ENCODE peak calls at places on chromosomes 4 and X, in four cellular contexts. D is GM03348, S is immature natural killer cell, M is astrocyte of the spinal cord. N is an unnamed sample.

GRCh38 chrX:69318651-69319305 is 153.5 kb upstream of the PJA1 start:
- DNase-seq in D (peak), S (no peak), M (no peak), N (no peak)

GRCh38 chr4:71259305-71259704 is 79.5 kb upstream of the SLC4A4 start:
- DNase-seq in D (no peak), S (no peak), M (no peak), N (no peak)

GRCh38 chr4:99324978-99325377 is 3.8 kb upstream of the ADH1B start:
- DNase-seq in D (peak), S (no peak), M (peak), N (peak)

GRCh38 chr4:176150283-176150682 is 45.1 kb downstream of the SPATA4 start:
- DNase-seq in D (peak), S (no peak), M (peak), N (peak)

GRCh38 chrX:134925551-134925950 is 65.2 kb upstream of the SMIM10 start:
- DNase-seq in D (no peak), S (no peak), M (no peak), N (no peak)

GRCh38 chr4:5897674-5898073 is 4.8 kb upstream of the CRMP1 start:
- DNase-seq in D (no peak), S (no peak), M (no peak), N (no peak)

GRCh38 chr4:161350946-161351345 is 812.9 kb downstream of the FSTL5 start:
- DNase-seq in D (no peak), S (no peak), M (no peak), N (no peak)

GRCh38 chr4:6938237-6938636 is 28.6 kb downstream of the TBC1D14 start:
- DNase-seq in D (no peak), S (no peak), M (no peak), N (no peak)

GRCh38 chr4:11691236-11691635 is 262.5 kb upstream of the HS3ST1 start:
- DNase-seq in D (no peak), S (no peak), M (no peak), N (no peak)

GRCh38 chr4:105569851-105570207 is 17.4 kb downstream of the ARHGEF38 start:
- DNase-seq in D (no peak), S (no peak), M (no peak), N (no peak)

GRCh38 chr4:82851902-82852750 is 38.8 kb downstream of the SEC31A start:
- DNase-seq in D (peak), S (peak), M (peak), N (peak)

GRCh38 chr4:115537387-115537786 is 424.0 kb upstream of the NDST4 start:
- DNase-seq in D (peak), S (no peak), M (peak), N (peak)

GRCh38 chrX:34656842-34657780 is at the start of gene TMEM47:
- DNase-seq in D (peak), S (no peak), M (peak), N (peak)